ENCODE peak calls at places on chromosomes 5 and 9, in nine cellular contexts. Q is endothelial cell; W is A549; Y is CD8-positive, alpha-beta T cell; H is fibroblast of lung; Z is GM13976; I is cardiac fibroblast; E is progenitor cell of endocrine pancreas; X is lower lobe of right lung. C is an unnamed sample.

GRCh38 chr9:88183798-88184495 is 45.7 kb upstream of the SPATA31C2 start:
- DNase-seq in Y (no peak), W (no peak), Q (no peak), X (no peak), I (no peak), H (no peak), Z (no peak), E (no peak), C (no peak)

GRCh38 chr5:28499764-28500290 is 1461.4 kb upstream of the CDH9 start:
- DNase-seq in Z (no peak), Y (no peak), E (no peak), X (no peak), W (no peak), H (no peak), I (no peak), Q (no peak), C (no peak)

GRCh38 chr9:104227108-104227507 is 133.0 kb downstream of the SMC2 start:
- DNase-seq in Y (no peak), X (no peak), Q (no peak), E (no peak), Z (no peak), H (peak; percentile 0), I (peak; percentile 67), W (no peak), C (no peak)

GRCh38 chr5:161847896-161848510 is at the start of gene GABRA1:
- DNase-seq in X (no peak), Q (peak; percentile 53), E (peak; percentile 11), H (no peak), Z (no peak), I (peak; percentile 0), Y (no peak), W (no peak), C (no peak)

GRCh38 chr9:25374281-25374680 is 304.0 kb downstream of the TUSC1 start:
- DNase-seq in Q (no peak), Y (no peak), I (no peak), H (no peak), W (no peak), Z (no peak), E (no peak), X (no peak), C (no peak)

GRCh38 chr5:35134278-35135030 is 86.7 kb upstream of the AGXT2 start:
- DNase-seq in H (no peak), X (no peak), Z (no peak), I (no peak), Y (no peak), E (no peak), Q (no peak), W (no peak), C (no peak)

GRCh38 chr5:88236866-88237642 is 31.6 kb downstream of the TMEM161B start:
- DNase-seq in E (no peak), W (no peak), I (peak; percentile 40), Z (no peak), Y (no peak), Q (no peak), H (peak; percentile 4), X (no peak), C (no peak)

GRCh38 chr9:35035851-35036701 is 36.3 kb downstream of the VCP start:
- DNase-seq in H (peak; percentile 63), W (no peak), Z (no peak), Y (peak; percentile 23), X (peak; percentile 64), I (peak; percentile 66), Q (no peak), E (no peak), C (no peak)

GRCh38 chr5:58674711-58675110 is 91.8 kb downstream of the RAB3C start:
- DNase-seq in Z (no peak), Q (no peak), E (no peak), H (no peak), W (no peak), Y (no peak), I (no peak), X (no peak), C (no peak)

GRCh38 chr9:105413486-105414068 is 34.3 kb upstream of the FSD1L start:
- DNase-seq in H (peak; percentile 64), I (peak; percentile 45), Q (no peak), X (no peak), E (no peak), Y (no peak), W (peak; percentile 29), Z (no peak), C (no peak)

GRCh38 chr5:39255406-39255805 is 36.0 kb upstream of the FYB1 start:
- DNase-seq in X (no peak), E (no peak), Z (no peak), W (no peak), H (no peak), Q (no peak), I (no peak), Y (no peak), C (no peak)

GRCh38 chr9:26888271-26888670 is 4.3 kb downstream of the CAAP1 start:
- DNase-seq in Q (no peak), I (peak; percentile 28), X (no peak), H (no peak), W (no peak), E (no peak), Z (no peak), Y (no peak), C (no peak)

GRCh38 chr5:126455728-126456127 is 32.5 kb downstream of the GRAMD2B start:
- DNase-seq in Z (no peak), I (peak; percentile 39), Y (no peak), E (no peak), X (no peak), H (no peak), Q (no peak), W (no peak), C (no peak)

GRCh38 chr9:134493471-134494272 is 147.9 kb upstream of the COL5A1 start:
- DNase-seq in W (no peak), E (no peak), H (no peak), I (no peak), Q (no peak), X (no peak), Y (no peak), Z (no peak), C (no peak)

GRCh38 chr9:104868687-104869404 is 59.1 kb downstream of the ABCA1 start:
- DNase-seq in X (peak; percentile 70), W (peak; percentile 68), Q (peak; percentile 47), Y (no peak), Z (peak; percentile 80), I (peak; percentile 88), H (peak; percentile 92), E (no peak), C (no peak)

GRCh38 chr9:133598978-133599377 is 10.2 kb downstream of the FAM163B start:
- DNase-seq in Y (no peak), E (no peak), I (no peak), H (no peak), W (no peak), Q (no peak), Z (no peak), X (no peak), C (no peak)

GRCh38 chr5:82164109-82164956 is 113.8 kb downstream of the RPS23 start:
- DNase-seq in E (no peak), Q (no peak), Z (no peak), Y (no peak), H (peak; percentile 92), I (peak; percentile 93), W (peak; percentile 17), X (no peak), C (no peak)

GRCh38 chr9:134466869-134467616 is 140.8 kb downstream of the RXRA start:
- DNase-seq in W (no peak), Q (no peak), Y (no peak), H (no peak), Z (no peak), X (no peak), I (no peak), E (no peak), C (no peak)

DNA sequence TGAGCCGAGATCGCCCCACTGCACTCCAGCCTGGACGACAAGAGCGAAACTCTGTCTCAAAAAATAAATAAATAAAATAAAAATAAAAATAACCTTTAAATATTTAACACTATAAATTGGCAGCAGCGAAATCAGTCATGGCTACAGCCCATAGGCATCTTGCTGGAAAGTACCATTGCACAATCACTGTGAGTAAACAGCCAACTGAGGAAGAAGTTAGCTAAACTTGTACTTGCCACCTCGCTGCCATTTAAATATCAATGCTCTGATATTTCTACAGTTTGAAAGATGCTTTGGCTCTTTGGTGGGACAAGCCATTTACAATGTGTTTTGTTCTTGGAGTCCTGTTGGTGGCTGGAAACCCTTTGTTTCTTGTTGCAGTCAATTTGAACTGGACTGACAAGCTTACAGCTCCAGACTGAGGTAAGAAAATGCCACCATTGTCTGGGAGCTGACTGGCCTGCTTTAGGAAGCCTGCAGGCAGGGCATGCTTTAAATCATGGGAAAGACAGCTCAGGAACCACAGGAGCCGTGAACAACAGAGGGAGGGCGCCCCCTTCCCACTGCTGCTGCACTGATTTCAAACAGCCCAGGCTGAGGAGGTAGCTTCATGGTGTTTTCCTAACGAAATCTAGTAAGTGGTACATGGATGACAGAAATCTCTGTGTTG is 322.8 kb upstream of the RFX3 start:
- DNase-seq in X (no peak), Z (no peak), I (peak; percentile 57), E (peak; percentile 11), Q (peak; percentile 61), H (peak; percentile 23), W (no peak), Y (no peak), C (no peak)
- TF ChIP-seq CTCF in X (no peak), Z (no peak), I (no peak), E (peak; percentile 51), Q (no peak), H (no peak), W (no peak), Y (no peak), C (no peak)

DNA sequence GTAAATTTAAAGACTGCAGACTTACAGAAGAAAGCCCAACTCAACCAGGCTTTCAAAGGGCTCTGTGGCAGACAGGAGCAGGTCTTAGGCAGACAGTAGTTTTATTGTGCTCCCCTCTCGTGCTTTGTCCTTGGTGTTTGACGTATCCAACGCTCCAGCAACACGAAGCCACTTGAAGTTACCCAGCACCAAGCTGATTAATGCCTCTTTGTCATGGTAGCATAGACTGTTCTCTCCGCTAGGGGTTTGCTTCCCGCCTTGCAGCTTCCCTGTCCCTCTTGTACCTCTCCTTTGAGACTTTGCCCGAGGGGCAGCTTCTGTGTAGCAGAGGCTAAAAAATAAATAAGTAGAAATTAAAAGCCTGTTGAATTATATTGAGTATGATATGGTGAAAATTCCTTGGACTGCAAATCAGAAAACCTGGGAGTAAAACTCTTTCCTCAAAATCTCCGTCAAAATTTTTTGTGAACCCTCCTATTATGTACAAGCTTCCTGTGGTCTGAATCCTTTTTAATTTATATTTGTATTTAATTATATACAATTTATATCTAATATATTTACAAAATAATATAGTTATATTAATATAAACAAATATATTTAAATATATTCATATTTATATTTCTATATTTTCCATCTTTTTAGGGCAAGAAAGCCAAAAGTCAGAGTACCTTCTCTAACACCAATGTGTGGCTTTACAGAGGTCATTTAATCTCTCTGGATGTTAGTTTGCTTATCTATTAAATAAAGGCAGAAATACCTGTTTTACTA is 405.4 kb downstream of the DMAC1 start:
- DNase-seq in I (no peak), Y (no peak), X (no peak), W (no peak), Z (no peak), H (no peak), Q (no peak), E (no peak), C (no peak)
- TF ChIP-seq CTCF in I (no peak), Y (no peak), X (no peak), W (no peak), Z (no peak), H (no peak), Q (no peak), E (peak; percentile 34), C (no peak)

GRCh38 chr9:89615661-89616060 is 10.8 kb downstream of the GADD45G start:
- DNase-seq in W (no peak), I (no peak), Q (no peak), E (no peak), Y (no peak), X (no peak), Z (peak; percentile 49), H (no peak), C (no peak)
- TF ChIP-seq CTCF in W (no peak), I (no peak), Q (no peak), E (no peak), Y (no peak), X (no peak), Z (no peak), H (no peak), C (no peak)

GRCh38 chr5:38013107-38013506 is 173.3 kb upstream of the GDNF start:
- DNase-seq in W (no peak), E (no peak), Y (no peak), I (no peak), Q (no peak), Z (no peak), X (no peak), H (no peak), C (no peak)
- TF ChIP-seq CTCF in W (no peak), E (no peak), Y (no peak), I (no peak), Q (no peak), Z (no peak), X (no peak), H (no peak), C (no peak)

C was measured in omental fat pad.